ENCODE peak calls at places on chromosomes 11 and 22, in five cellular contexts. H, C, X, N and Z are unnamed samples.

GRCh38 chr11:34407121-34407813 is 31.5 kb upstream of the CAT start:
- DNase-seq in H (no peak), C (peak), X (no peak), N (no peak), Z (no peak)

GRCh38 chr11:134118016-134118415 is 49.1 kb downstream of the JAM3 start:
- DNase-seq in H (no peak), C (no peak), X (no peak), N (no peak), Z (no peak)

GRCh38 chr22:47409501-47410275 is 647.2 kb downstream of the TBC1D22A start:
- DNase-seq in H (no peak), C (no peak), X (no peak), N (no peak), Z (no peak)

GRCh38 chr11:45096636-45097035 is 49.8 kb upstream of the PRDM11 start:
- DNase-seq in H (no peak), C (no peak), X (no peak), N (no peak), Z (no peak)

GRCh38 chr11:43035011-43035564 is 276.7 kb upstream of the API5 start:
- DNase-seq in H (no peak), C (no peak), X (no peak), N (no peak), Z (no peak)

GRCh38 chr11:100683107-100683506 is 4.0 kb upstream of the ARHGAP42 start:
- DNase-seq in H (no peak), C (peak), X (no peak), N (no peak), Z (no peak)

GRCh38 chr11:117795726-117796455 is 1.1 kb downstream of the DSCAML1 start:
- DNase-seq in H (no peak), C (no peak), X (no peak), N (peak), Z (no peak)

GRCh38 chr11:15688351-15688792 is 573.6 kb downstream of the INSC start:
- DNase-seq in H (no peak), C (no peak), X (no peak), N (no peak), Z (no peak)

GRCh38 chr11:82750643-82751139 is 17.0 kb upstream of the FAM181B start:
- DNase-seq in H (no peak), C (no peak), X (no peak), N (peak), Z (no peak)

GRCh38 chr22:26503758-26504157 is 8.5 kb downstream of the TFIP11 start:
- DNase-seq in H (no peak), C (no peak), X (no peak), N (no peak), Z (no peak)

GRCh38 chr22:26711205-26711958 is 54.0 kb downstream of the MIAT start:
- DNase-seq in H (no peak), C (no peak), X (peak), N (no peak), Z (no peak)

GRCh38 chr11:17719028-17719939 is at the start of gene MYOD1:
- DNase-seq in H (no peak), C (no peak), X (no peak), N (peak), Z (no peak)

GRCh38 chr11:23364076-23364475 is 503.8 kb upstream of the CCDC179 start:
- DNase-seq in H (no peak), C (no peak), X (no peak), N (no peak), Z (no peak)

GRCh38 chr11:114060402-114061052 is 1.0 kb downstream of the ZBTB16 start:
- DNase-seq in H (no peak), C (no peak), X (no peak), N (peak), Z (no peak)

GRCh38 chr22:42986115-42986514 is 28.8 kb downstream of the PACSIN2 start:
- DNase-seq in H (no peak), C (no peak), X (no peak), N (no peak), Z (no peak)

GRCh38 chr11:279966-280761 is 2.0 kb downstream of the NLRP6 start:
- DNase-seq in H (no peak), C (no peak), X (no peak), N (peak), Z (no peak)

GRCh38 chr11:18696638-18697225 is 1.8 kb upstream of the TMEM86A start:
- DNase-seq in H (no peak), C (no peak), X (no peak), N (no peak), Z (no peak)

GRCh38 chr11:17740649-17741235 is 6.2 kb downstream of the KCNC1 start:
- DNase-seq in H (no peak), C (no peak), X (no peak), N (no peak), Z (no peak)

GRCh38 chr11:112655386-112655785 is 305.8 kb upstream of the NCAM1 start:
- DNase-seq in H (no peak), C (no peak), X (no peak), N (no peak), Z (no peak)

GRCh38 chr11:11659567-11660341 is 37.9 kb upstream of the GALNT18 start:
- DNase-seq in H (no peak), C (no peak), X (no peak), N (no peak), Z (no peak)

GRCh38 chr11:17529814-17530162 is 14.4 kb downstream of the USH1C start:
- DNase-seq in H (no peak), C (no peak), X (no peak), N (no peak), Z (no peak)

GRCh38 chr11:122803306-122803705 is 35.0 kb upstream of the CRTAM start:
- DNase-seq in H (no peak), C (no peak), X (no peak), N (no peak), Z (no peak)

GRCh38 chr11:113396693-113397092 is 9.1 kb downstream of the ANKK1 start:
- DNase-seq in H (no peak), C (no peak), X (no peak), N (no peak), Z (no peak)

GRCh38 chr11:8871283-8871775 is 39.7 kb upstream of the AKIP1 start:
- DNase-seq in H (peak), C (peak), X (no peak), N (peak), Z (no peak)

GRCh38 chr22:37383342-37383741 is 43.9 kb downstream of the ELFN2 start:
- DNase-seq in H (no peak), C (no peak), X (no peak), N (no peak), Z (no peak)

GRCh38 chr11:1482581-1483444 is 3.8 kb downstream of the MOB2 start:
- DNase-seq in H (no peak), C (no peak), X (no peak), N (no peak), Z (no peak)

GRCh38 chr11:72013765-72014711 is 15.3 kb downstream of the IL18BP start:
- DNase-seq in H (no peak), C (no peak), X (no peak), N (no peak), Z (no peak)

GRCh38 chr22:22957090-22957489 is 69.5 kb downstream of the IGLL5 start:
- DNase-seq in H (no peak), C (no peak), X (no peak), N (no peak), Z (no peak)

GRCh38 chr11:1559103-1559951 is 12.7 kb downstream of the DUSP8 start:
- DNase-seq in H (no peak), C (no peak), X (no peak), N (peak), Z (peak)

GRCh38 chr22:27241430-27242110 is 560.0 kb downstream of the MN1 start:
- DNase-seq in H (no peak), C (no peak), X (no peak), N (peak), Z (no peak)

GRCh38 chr11:27699242-27699925 is 871 bp downstream of the BDNF start:
- DNase-seq in H (no peak), C (no peak), X (no peak), N (peak), Z (no peak)

GRCh38 chr11:65661599-65662246 is 993 bp downstream of the RELA start:
- DNase-seq in H (no peak), C (no peak), X (no peak), N (no peak), Z (no peak)

GRCh38 chr22:38696606-38697005 is 4.1 kb downstream of the JOSD1 start:
- DNase-seq in H (peak), C (peak), X (no peak), N (no peak), Z (no peak)

GRCh38 chr11:1754376-1755150 is 4.2 kb upstream of the IFITM10 start:
- DNase-seq in H (no peak), C (no peak), X (no peak), N (no peak), Z (no peak)

GRCh38 chr11:130427049-130427388 is 1.4 kb downstream of the ADAMTS8 start:
- DNase-seq in H (no peak), C (no peak), X (no peak), N (no peak), Z (no peak)

GRCh38 chr11:64594159-64594939 is 3.3 kb downstream of the SLC22A12 start:
- DNase-seq in H (no peak), C (no peak), X (no peak), N (no peak), Z (no peak)

GRCh38 chr11:93735627-93736026 is 5.7 kb downstream of the TAF1D start:
- DNase-seq in H (no peak), C (no peak), X (no peak), N (no peak), Z (no peak)

GRCh38 chr11:47220401-47220821 is 5.6 kb downstream of the DDB2 start:
- DNase-seq in H (no peak), C (peak), X (no peak), N (no peak), Z (peak)

GRCh38 chr11:110710520-110711381 is 1.5 kb downstream of the ARHGAP20 start:
- DNase-seq in H (no peak), C (peak), X (no peak), N (peak), Z (no peak)

DNA sequence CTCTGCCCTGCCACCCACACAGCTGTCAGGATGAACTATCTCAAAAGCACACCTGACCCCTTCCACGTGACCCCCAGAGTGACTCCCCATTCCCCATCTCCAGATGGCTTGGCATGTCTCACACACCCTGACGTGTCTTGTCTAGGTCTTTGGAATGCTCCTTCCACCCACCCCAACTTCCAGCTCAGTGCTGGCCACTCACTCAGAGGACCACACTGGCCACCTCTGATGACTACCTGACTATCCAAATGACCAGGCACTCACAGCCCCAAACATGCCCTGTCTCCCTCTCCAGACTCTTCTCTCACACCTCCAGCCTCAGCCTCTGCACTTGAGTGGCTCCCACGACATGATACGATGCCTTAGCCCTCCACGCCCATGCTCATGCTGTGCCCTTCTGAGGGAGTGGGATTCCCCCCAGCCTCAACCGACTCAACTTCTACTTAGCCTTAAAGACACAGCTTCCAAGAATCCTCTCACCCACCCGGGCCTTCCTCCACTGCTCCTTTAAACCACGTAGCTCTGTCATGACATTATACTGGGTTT is 259.4 kb downstream of the BUD13 start:
- DNase-seq in H (no peak), C (no peak), X (no peak), N (no peak), Z (no peak)
- TF ChIP-seq SIN3A in H (no peak), C (no peak), X (no peak), N (no peak), Z (no peak)

GRCh38 chr22:19446603-19447387 is 716 bp downstream of the C22orf39 start:
- DNase-seq in H (no peak), C (peak), X (no peak), N (no peak), Z (no peak)

GRCh38 chr22:19440411-19441195 is 6.9 kb downstream of the C22orf39 start:
- DNase-seq in H (no peak), C (no peak), X (no peak), N (no peak), Z (no peak)

GRCh38 chr22:19442166-19442565 is 5.3 kb downstream of the C22orf39 start:
- DNase-seq in H (no peak), C (no peak), X (no peak), N (no peak), Z (no peak)

GRCh38 chr22:19447388-19448075 is at the start of gene C22orf39:
- DNase-seq in H (peak), C (peak), X (peak), N (peak), Z (peak)

DNA sequence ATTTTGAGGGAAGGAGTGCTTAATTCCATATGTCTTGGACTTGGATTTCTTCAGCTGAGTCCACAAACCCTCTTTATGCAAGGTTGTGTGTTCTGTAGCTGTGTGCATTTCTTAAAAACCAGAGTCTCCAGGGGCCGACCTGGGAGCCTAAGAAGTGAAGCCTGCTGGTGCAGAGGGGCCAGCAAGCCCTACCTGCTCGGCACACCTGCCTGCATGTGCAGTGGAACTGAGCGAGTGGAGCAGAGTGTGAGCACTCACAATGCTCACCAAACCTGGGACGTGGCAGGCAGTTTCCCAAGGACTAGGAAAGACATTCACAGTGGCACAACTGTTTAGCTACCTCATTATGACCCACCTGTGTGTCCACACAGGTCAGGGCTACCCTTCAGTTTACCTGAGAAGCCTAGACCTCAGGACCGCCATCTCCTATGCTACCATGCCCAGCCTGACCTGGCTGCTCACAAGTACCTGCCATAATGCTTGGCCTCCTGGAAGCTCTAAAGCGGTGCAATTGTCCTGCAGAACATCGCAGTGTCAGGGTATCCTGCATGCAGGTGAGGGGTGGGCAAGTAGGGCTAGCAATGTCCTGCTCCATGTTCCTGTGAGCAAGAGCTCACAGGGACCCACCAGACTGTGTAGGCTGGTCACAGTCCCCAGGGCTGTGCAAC is 3.8 kb downstream of the C22orf39 start:
- DNase-seq in H (no peak), C (no peak), X (no peak), N (no peak), Z (no peak)
- H3K27ac ChIP-seq in H (no peak), C (no peak), X (no peak), N (no peak), Z (no peak)

GRCh38 chr11:102116453-102117205 is 6.4 kb downstream of the YAP1 start:
- DNase-seq in H (no peak), C (peak), X (no peak), N (no peak), Z (no peak)
- TF ChIP-seq SIN3A in H (no peak), C (no peak), X (no peak), N (no peak), Z (no peak)

GRCh38 chr22:41197046-41197807 is 7.9 kb upstream of the L3MBTL2 start:
- DNase-seq in H (no peak), C (peak), X (no peak), N (peak), Z (no peak)
- H3K27ac ChIP-seq in H (peak), C (no peak), X (no peak), N (no peak), Z (peak)

DNA sequence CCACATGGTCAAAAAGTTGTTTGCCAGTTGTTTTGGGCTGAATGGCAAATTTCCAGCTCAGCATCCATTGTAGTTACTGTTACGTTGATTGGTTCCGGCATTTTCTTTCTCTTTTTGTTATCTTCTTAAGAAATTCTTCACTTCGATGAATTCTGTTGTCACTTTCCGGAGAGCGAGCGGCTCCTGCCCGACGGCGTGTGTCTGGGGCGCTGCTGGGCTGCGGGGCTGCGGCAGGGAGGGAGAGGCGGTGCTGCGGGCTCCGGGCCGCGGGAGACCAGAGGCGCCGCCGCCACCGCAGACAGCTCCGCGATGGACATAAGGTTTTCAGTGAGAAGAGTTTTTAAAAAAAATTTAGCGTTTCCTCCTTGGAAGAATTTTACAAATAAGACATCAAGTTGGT is 117.4 kb downstream of the RRM1 start:
- DNase-seq in H (no peak), C (no peak), X (no peak), N (peak), Z (no peak)
- TF ChIP-seq SIN3A in H (no peak), C (no peak), X (no peak), N (no peak), Z (no peak)

GRCh38 chr22:41641854-41642253 is 20.8 kb downstream of the XRCC6 start:
- DNase-seq in H (no peak), C (no peak), X (no peak), N (no peak), Z (no peak)
- H3K27ac ChIP-seq in H (no peak), C (no peak), X (no peak), N (no peak), Z (no peak)

DNA sequence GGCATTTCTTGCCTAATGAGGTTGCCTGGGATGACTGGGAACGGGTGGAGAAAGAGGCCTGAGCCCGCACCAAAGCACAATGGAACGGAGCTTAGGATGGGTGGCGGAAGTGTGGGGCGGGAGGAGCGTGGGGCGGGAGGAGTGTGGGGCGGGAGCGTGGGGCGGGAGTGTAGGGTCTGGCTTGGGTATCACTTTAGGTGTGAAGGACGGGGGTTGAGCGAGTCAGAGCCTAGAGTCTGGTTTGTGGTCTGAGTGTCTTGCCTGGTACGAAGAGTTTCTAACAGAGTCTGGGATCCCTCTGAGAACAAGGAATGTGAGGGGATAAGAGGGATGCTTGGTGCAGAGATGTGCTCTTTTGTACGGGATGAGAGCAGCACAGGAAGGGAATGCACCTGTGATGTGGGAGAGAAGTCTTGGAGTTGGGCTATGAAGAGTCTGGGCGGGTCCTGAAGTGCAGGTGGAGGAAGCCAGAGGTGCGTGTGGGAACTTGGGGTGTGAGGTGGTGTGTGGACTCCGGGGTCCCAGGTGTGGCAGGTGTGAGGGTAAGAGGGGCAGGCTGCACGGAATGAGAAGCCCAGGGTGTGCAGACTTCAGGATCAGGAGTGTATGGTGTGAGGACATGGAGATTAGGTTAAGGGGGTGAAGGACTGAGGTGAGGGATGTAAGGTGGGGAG is 1.2 kb downstream of the SYCE3 start:
- DNase-seq in H (no peak), C (no peak), X (no peak), N (no peak), Z (no peak)
- TF ChIP-seq SIN3A in H (no peak), C (no peak), X (no peak), N (no peak), Z (no peak)

GRCh38 chr22:35349368-35349703 is 31.6 kb upstream of the HMOX1 start:
- DNase-seq in H (no peak), C (no peak), X (no peak), N (no peak), Z (no peak)

GRCh38 chr22:35348703-35349102 is 32.2 kb upstream of the HMOX1 start:
- DNase-seq in H (no peak), C (no peak), X (no peak), N (no peak), Z (no peak)

GRCh38 chr22:35350539-35351503 is 30.1 kb upstream of the HMOX1 start:
- DNase-seq in H (peak), C (peak), X (peak), N (peak), Z (peak)

GRCh38 chr22:35348026-35348590 is 32.8 kb upstream of the HMOX1 start:
- DNase-seq in H (no peak), C (no peak), X (no peak), N (no peak), Z (no peak)

GRCh38 chr22:35349704-35350538 is 31.0 kb upstream of the HMOX1 start:
- DNase-seq in H (no peak), C (no peak), X (no peak), N (peak), Z (no peak)
- H3K27ac ChIP-seq in H (peak), C (no peak), X (no peak), N (peak), Z (peak)

DNA sequence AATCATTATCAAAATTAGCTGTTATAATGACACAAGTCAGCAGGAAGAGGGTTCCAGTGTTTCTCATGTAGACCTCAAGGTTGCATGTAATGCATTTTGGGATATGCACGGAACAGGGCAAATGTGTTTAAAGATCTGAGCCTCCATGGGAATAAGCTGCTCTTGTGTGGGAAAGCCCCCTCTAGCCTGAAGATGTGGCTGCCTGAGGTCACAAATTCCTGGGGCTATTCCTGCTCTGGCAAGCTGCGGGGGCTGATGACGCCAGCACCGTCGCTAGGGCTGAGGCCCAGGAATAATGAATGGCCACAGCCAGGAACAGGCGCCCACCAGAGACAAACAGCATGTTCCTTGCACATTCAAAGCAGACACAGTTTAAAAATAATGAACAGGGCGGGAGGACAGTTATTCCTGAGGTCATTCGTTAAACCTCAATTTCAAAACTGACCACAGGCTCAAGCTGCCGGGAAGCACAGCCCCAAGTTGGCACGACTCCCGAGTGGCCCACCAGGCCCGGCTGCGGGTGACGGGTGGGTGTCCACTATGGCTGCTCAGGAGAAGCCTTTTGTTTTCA is 11.7 kb downstream of the OSBPL5 start:
- DNase-seq in H (no peak), C (no peak), X (no peak), N (no peak), Z (no peak)
- TF ChIP-seq SIN3A in H (no peak), C (no peak), X (no peak), N (no peak), Z (no peak)